ENCODE peak calls at places on chromosomes 6 and 20, in four cellular contexts. O, J, U and T are unnamed samples.

GRCh38 chr6:132598473-132598872 is 8.9 kb upstream of the TAAR5 start:
- DNase-seq in U (peak; percentile 46), O (peak; percentile 30), J (peak; percentile 63), T (no peak)

GRCh38 chr6:48486876-48487275 is 375.9 kb upstream of the PTCHD4 start:
- DNase-seq in U (no peak), O (no peak), J (no peak), T (no peak)

GRCh38 chr20:62929051-62929538 is 2.8 kb upstream of the DIDO1 start:
- DNase-seq in O (no peak), J (peak; percentile 56), U (no peak), T (no peak)

GRCh38 chr20:10074513-10074912 is 39.7 kb downstream of the ANKEF1 start:
- DNase-seq in J (peak; percentile 93), O (peak; percentile 81), U (no peak), T (peak; percentile 93)

GRCh38 chr6:81003156-81003555 is 749.3 kb downstream of the TENT5A start:
- DNase-seq in O (no peak), U (no peak), J (no peak), T (peak; percentile 3)

GRCh38 chr6:146429831-146430230 is 113.8 kb upstream of the RAB32 start:
- DNase-seq in J (no peak), U (no peak), O (no peak), T (no peak)

GRCh38 chr20:55472704-55473103 is 532.6 kb downstream of the CBLN4 start:
- DNase-seq in U (peak; percentile 4), O (no peak), J (no peak), T (no peak)

GRCh38 chr20:8306916-8307315 is 174.8 kb downstream of the PLCB1 start:
- DNase-seq in J (no peak), U (no peak), O (no peak), T (no peak)

GRCh38 chr20:38581830-38582358 is 897 bp downstream of the ADIG start:
- DNase-seq in J (no peak), U (no peak), O (no peak), T (no peak)

GRCh38 chr6:1227935-1228753 is 83.8 kb upstream of the FOXQ1 start:
- DNase-seq in O (no peak), U (no peak), J (no peak), T (no peak)

GRCh38 chr20:57777911-57778310 is 68.1 kb upstream of the PMEPA1 start:
- DNase-seq in J (peak; percentile 65), U (no peak), O (no peak), T (no peak)

GRCh38 chr6:106916891-106917290 is 57.6 kb downstream of the CD24 start:
- DNase-seq in O (no peak), J (no peak), U (no peak), T (no peak)

GRCh38 chr6:101595276-101595675 is 201.8 kb downstream of the GRIK2 start:
- DNase-seq in O (no peak), J (no peak), U (no peak), T (no peak)

GRCh38 chr20:62367136-62367482 is at the start of gene LAMA5:
- DNase-seq in J (peak; percentile 70), U (peak; percentile 69), O (peak; percentile 61), T (no peak)

GRCh38 chr6:11424395-11425050 is 113.0 kb upstream of the TMEM170B start:
- DNase-seq in J (no peak), U (no peak), O (no peak), T (no peak)

GRCh38 chr6:43150051-43150751 is 20.9 kb upstream of the SRF start:
- DNase-seq in O (no peak), J (no peak), U (no peak), T (no peak)

GRCh38 chr6:21208114-21208795 is 385.3 kb upstream of the SOX4 start:
- DNase-seq in U (no peak), O (no peak), J (peak; percentile 53), T (no peak)

GRCh38 chr6:80642452-80642851 is 536.0 kb downstream of the BCKDHB start:
- DNase-seq in J (no peak), O (no peak), U (no peak), T (peak; percentile 67)

GRCh38 chr6:148440877-148441453 is 98.3 kb downstream of the SASH1 start:
- DNase-seq in U (no peak), J (no peak), O (peak; percentile 77), T (peak; percentile 79)

GRCh38 chr20:17849901-17850673 is 118.5 kb downstream of the SNX5 start:
- DNase-seq in U (no peak), O (peak; percentile 63), J (no peak), T (peak; percentile 100)

GRCh38 chr6:10733863-10734262 is 11.0 kb downstream of the TMEM14C start:
- DNase-seq in O (no peak), U (no peak), J (no peak), T (no peak)

GRCh38 chr6:147095316-147095715 is 108.9 kb upstream of the STXBP5 start:
- DNase-seq in O (no peak), J (no peak), U (no peak), T (no peak)

GRCh38 chr20:52411611-52412010 is 220.0 kb upstream of the ZFP64 start:
- DNase-seq in U (no peak), J (no peak), O (no peak), T (no peak)

GRCh38 chr20:63132131-63132714 is 83.7 kb downstream of the YTHDF1 start:
- DNase-seq in U (no peak), J (no peak), O (no peak), T (no peak)

GRCh38 chr20:1830240-1830639 is 65.0 kb upstream of the SIRPA start:
- DNase-seq in J (no peak), O (peak; percentile 79), U (no peak), T (peak; percentile 97)

GRCh38 chr20:44598413-44599290 is 16.3 kb downstream of the PKIG start:
- DNase-seq in U (peak; percentile 40), J (no peak), O (no peak), T (no peak)

GRCh38 chr20:3846378-3846739 is 275 bp upstream of the MAVS start:
- DNase-seq in U (no peak), J (no peak), O (no peak), T (no peak)

GRCh38 chr20:46308258-46309157 is at the start of gene CDH22:
- DNase-seq in O (peak; percentile 49), J (peak; percentile 80), U (peak; percentile 20), T (peak; percentile 18)

GRCh38 chr6:10976571-10976970 is 67.5 kb downstream of the ELOVL2 start:
- DNase-seq in J (no peak), O (no peak), U (no peak), T (no peak)

GRCh38 chr6:169865346-169866139 is 114.1 kb downstream of the ERMARD start:
- DNase-seq in O (no peak), J (no peak), U (no peak), T (no peak)

GRCh38 chr6:112050417-112050816 is 3.5 kb upstream of the CCN6 start:
- DNase-seq in U (no peak), O (no peak), J (no peak), T (no peak)

GRCh38 chr6:32807020-32807580 is 9.7 kb downstream of the HLA-DOB start:
- DNase-seq in J (no peak), O (no peak), U (peak; percentile 40), T (no peak)

GRCh38 chr6:80728340-80728739 is 621.9 kb downstream of the BCKDHB start:
- DNase-seq in O (no peak), U (no peak), J (no peak), T (no peak)

GRCh38 chr6:85390775-85391174 is 59.1 kb upstream of the NT5E start:
- DNase-seq in U (no peak), J (no peak), O (peak; percentile 55), T (peak; percentile 45)

GRCh38 chr6:1987640-1988039 is 257.8 kb downstream of the GMDS start:
- DNase-seq in J (no peak), U (no peak), O (no peak), T (peak; percentile 66)

DNA sequence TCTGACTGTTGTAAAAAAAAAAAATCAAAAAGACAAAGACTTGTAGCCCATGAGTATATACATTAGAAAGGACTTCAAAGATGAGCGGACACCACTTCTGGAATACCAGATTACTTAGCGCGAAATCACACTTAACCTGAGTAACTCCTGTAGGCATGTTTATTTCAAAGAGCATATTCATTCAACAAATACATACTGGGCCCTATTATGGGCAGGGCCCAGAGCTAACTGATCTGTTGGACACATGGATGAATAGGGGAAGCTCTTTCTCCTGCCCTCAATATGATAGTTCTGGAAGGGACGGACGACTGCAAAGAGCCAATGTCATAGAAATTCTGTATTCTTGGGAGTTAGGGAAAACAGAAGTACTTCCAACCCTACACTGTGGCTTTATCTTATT is 12.3 kb downstream of the MAN1A1 start:
- DNase-seq in U (no peak), O (no peak), J (no peak), T (no peak)
- H3K4me1 ChIP-seq in U (peaks cover 89% of the 10 kb centered on the region), O (no peaks in the 10 kb centered on the region), J (no peaks in the 10 kb centered on the region), T (no peaks in the 10 kb centered on the region)

DNA sequence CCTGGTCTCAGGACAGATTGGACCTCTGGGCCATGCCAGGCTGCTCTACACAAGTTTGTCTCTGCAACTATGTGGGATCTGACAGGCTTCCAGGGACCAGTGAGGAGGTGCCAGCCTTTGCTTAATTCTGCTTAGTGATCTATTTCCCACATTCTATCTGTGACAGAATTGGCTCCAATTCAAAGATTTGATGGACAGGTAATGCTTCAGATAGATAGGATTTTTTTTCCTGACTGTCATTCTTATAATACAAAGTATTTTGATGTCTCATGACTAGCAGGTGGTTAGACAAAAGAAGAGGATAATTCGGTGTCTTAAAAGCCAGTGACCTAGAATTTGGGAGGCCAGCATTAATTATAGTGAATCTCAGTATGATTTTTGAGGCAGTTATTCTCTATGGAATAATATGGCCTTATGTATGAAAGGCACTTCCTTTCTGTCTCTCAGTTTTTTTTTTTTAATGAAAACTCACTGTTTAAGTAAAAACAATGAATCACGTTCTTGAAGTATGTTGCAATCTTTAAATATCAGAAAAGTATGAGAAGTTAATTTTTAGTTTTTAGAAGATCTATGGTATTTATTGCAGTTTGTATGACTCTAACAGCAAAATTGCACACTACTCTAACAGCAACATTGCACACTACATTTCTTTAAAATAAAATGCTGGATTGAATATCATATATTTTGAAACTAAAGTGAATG is 43.7 kb downstream of the TMEM200A start:
- DNase-seq in U (no peak), O (no peak), J (no peak), T (no peak)
- H3K4me2 ChIP-seq in U (no peak overlapping the region), O (no peak overlapping the region), J (no peak overlapping the region), T (peak overlapping the region; percentile 31)

GRCh38 chr6:5357486-5357885 is 96.2 kb downstream of the FARS2 start:
- DNase-seq in O (no peak), U (no peak), J (no peak), T (no peak)

GRCh38 chr6:5361371-5361770 is 100.1 kb downstream of the FARS2 start:
- DNase-seq in O (no peak), U (no peak), J (no peak), T (peak; percentile 33)

DNA sequence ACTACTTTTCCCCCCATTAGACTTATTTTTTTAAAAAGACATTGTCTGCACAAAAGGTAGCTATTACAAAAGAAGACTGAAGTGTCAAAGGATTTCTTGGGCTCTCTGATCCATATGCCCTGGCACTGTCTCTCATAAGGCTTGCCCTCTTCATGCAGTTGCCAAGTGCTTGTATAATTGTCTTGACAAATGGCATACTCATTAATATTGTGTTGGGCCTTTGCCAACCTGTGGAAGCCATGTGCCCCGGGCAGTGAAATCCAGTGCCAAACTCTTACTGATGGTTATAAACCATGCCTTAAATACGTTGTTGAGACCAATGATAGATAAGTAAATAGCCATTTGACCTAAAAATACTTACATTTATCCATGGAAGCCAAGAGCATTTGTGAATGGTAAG is 98.1 kb downstream of the FARS2 start:
- DNase-seq in U (no peak), J (no peak), O (no peak), T (no peak)
- H3K4me1 ChIP-seq in U (no peaks in the 10 kb centered on the region), J (no peaks in the 10 kb centered on the region), O (no peaks in the 10 kb centered on the region), T (no peaks in the 10 kb centered on the region)

GRCh38 chr20:40743172-40743775 is 54.2 kb upstream of the MAFB start:
- DNase-seq in O (no peak), J (no peak), U (peak; percentile 65), T (no peak)
- H3K4me2 ChIP-seq in O (no peak overlapping the region), J (peak overlapping the region; percentile 54), U (peak overlapping the region; percentile 68), T (no peak overlapping the region)